ENCODE peak calls at places on chromosomes 3 and 15, in five cellular contexts. G is SK-N-SH, O is MM.1S, H is GM23248, I is neural progenitor cell. E is an unnamed sample. For H3K79me2, the result is how much of the 10 kb centered on the place peaks cover.

GRCh38 chr15:72319985-72320671 is at the start of gene CELF6:
- DNase-seq in G (peak), O (peak), H (peak), I (peak), E (peak)

GRCh38 chr15:49962044-49962602 is 156.9 kb downstream of the ATP8B4 start:
- DNase-seq in G (peak), O (no peak), H (peak), I (no peak), E (no peak)

GRCh38 chr3:154972951-154973350 is 107.2 kb upstream of the MME start:
- DNase-seq in G (no peak), O (peak), H (peak), I (no peak), E (no peak)

GRCh38 chr3:148971819-148972218 is 19.5 kb upstream of the GYG1 start:
- DNase-seq in G (no peak), O (no peak), H (peak), I (no peak), E (no peak)

GRCh38 chr3:178396318-178396717 is 139.9 kb upstream of the KCNMB2 start:
- DNase-seq in G (no peak), O (no peak), H (no peak), I (no peak), E (no peak)

GRCh38 chr15:98077186-98077585 is 116.7 kb downstream of the ARRDC4 start:
- DNase-seq in G (no peak), O (no peak), H (peak), I (no peak), E (no peak)

GRCh38 chr3:160919942-160920341 is 163.9 kb downstream of the PPM1L start:
- DNase-seq in G (no peak), O (no peak), H (no peak), I (no peak), E (no peak)

GRCh38 chr3:15859507-15860013 is 61.8 kb upstream of the ANKRD28 start:
- DNase-seq in G (peak), O (peak), H (peak), I (peak), E (peak)

GRCh38 chr3:71989165-71989564 is 204.2 kb upstream of the PROK2 start:
- DNase-seq in G (no peak), O (no peak), H (peak), I (no peak), E (peak)

GRCh38 chr15:83379574-83379973 is 67.6 kb upstream of the SH3GL3 start:
- DNase-seq in G (no peak), O (no peak), H (peak), I (no peak), E (peak)

GRCh38 chr15:70875001-70875782 is 17.0 kb downstream of the THAP10 start:
- DNase-seq in G (peak), O (no peak), H (peak), I (peak), E (peak)

GRCh38 chr3:155270485-155271342 is 22.8 kb downstream of the STRIT1 start:
- DNase-seq in G (no peak), O (peak), H (peak), I (no peak), E (peak)

GRCh38 chr3:63625161-63625560 is 27.3 kb upstream of the SNTN start:
- DNase-seq in G (no peak), O (no peak), H (peak), I (no peak), E (peak)
- TF ChIP-seq EZH2phosphoT487 in G (no peak), O (no peak), H (no peak), I (no peak), E (no peak)

GRCh38 chr3:49476563-49476962 is 6.5 kb downstream of the DAG1 start:
- DNase-seq in G (no peak), O (no peak), H (peak), I (no peak), E (peak)

GRCh38 chr3:49469876-49470713 is at the start of gene DAG1:
- DNase-seq in G (peak), O (peak), H (peak), I (peak), E (peak)

GRCh38 chr3:49469037-49469875 is 811 bp upstream of the DAG1 start:
- DNase-seq in G (peak), O (no peak), H (peak), I (peak), E (peak)

GRCh38 chr3:49470714-49471420 is 800 bp downstream of the DAG1 start:
- DNase-seq in G (no peak), O (peak), H (peak), I (no peak), E (peak)

DNA sequence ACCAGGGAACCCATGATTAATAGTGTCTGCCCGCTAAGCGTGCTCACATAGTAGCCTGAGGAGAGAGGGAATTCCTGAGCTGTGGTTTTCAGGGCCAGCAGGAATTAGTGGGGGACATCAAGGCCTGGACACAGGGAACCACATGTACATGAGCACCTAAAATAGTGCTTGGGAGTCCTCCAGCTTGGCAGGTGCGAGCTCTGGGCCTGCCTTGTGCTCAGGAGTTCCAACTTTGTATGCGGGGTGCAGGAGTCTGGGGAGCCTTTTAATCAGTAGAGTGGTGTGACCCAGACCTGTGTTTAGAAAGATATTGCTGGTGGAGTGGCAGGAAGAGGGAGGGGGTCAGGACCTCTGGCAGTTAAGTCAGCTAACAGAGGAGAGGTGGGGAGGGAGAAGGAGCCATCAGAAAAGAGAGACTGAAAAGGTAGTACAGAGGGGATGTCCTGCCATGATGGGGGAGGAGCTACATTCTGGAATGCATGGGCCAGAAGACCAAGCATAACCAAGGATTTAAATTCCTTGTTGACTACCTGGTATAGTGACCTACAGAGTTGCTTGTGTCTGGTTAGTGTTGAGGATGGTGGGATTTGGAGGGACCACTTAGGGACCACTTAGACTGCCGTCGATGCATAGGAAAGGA is 1.9 kb downstream of the DAG1 start:
- DNase-seq in G (no peak), O (no peak), H (no peak), I (no peak), E (no peak)
- H3K9ac ChIP-seq in G (peak), O (peak), H (peak), I (peak), E (peak)

GRCh38 chr15:64544450-64544849 is 84.1 kb downstream of the ZNF609 start:
- DNase-seq in G (no peak), O (no peak), H (no peak), I (no peak), E (no peak)
- H3K79me2 ChIP-seq in G (half or more), O (under half), H (half or more), I (half or more), E (under half)

GRCh38 chr15:29511663-29512062 is 242.0 kb upstream of the NSMCE3 start:
- DNase-seq in G (no peak), O (no peak), H (no peak), I (no peak), E (no peak)
- TF ChIP-seq EZH2phosphoT487 in G (no peak), O (no peak), H (no peak), I (no peak), E (no peak)

DNA sequence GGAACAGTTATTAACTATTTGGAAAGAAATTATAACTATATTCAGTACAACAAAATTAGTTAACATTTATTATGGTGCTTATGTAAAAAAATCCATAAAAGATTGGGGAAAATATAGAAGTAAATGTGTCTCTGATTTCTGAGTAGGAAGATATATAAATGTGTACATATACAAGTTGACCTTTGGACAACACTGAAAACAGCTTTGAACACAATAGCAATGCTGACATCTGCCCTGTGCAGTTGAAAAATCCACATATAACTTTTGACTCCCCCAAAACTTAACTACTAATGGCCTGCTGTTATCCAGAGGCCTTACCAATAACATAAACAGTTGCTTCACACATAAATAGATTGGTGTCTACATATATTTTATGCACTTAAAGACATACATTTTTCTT is 12.3 kb downstream of the TIMMDC1 start:
- DNase-seq in G (no peak), O (no peak), H (no peak), I (no peak), E (no peak)
- H3K9ac ChIP-seq in G (no peak), O (no peak), H (no peak), I (no peak), E (no peak)

DNA sequence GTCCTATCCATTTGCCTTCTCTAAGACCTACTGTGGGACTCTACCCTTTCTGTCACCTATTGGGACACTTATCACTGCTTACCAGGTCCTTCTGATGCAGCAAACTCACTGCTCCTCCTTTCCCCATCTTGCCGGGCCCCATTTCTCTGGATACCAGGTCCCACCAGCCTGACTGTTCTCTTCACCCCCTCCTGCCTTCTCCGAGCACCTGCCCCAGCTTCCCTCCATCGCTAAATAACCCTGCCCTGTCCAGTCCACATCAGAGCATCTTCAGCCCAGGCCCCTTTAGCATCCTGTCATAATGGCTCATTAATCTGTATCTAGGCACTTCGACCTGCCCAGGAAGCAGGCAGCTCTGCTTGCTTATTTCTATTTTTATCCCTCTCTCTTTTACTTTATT is 74.7 kb downstream of the CRYGS start:
- DNase-seq in G (no peak), O (no peak), H (no peak), I (no peak), E (no peak)
- H3K79me2 ChIP-seq in G (under half), O (under half), H (under half), I (under half), E (under half)

GRCh38 chr3:186538779-186539178 is 5.4 kb downstream of the CRYGS start:
- DNase-seq in G (no peak), O (no peak), H (no peak), I (no peak), E (no peak)
- TF ChIP-seq EZH2phosphoT487 in G (no peak), O (no peak), H (no peak), I (no peak), E (no peak)